ENCODE peak calls at places on chromosome 9, in four cellular contexts. X, Y, J and S are unnamed samples.

GRCh38 chr9:87498046-87498815 is 564 bp downstream of the DAPK1 start:
- DNase-seq in X (peak; percentile 58), Y (peak; percentile 75), J (peak; percentile 73), S (peak; percentile 88)

GRCh38 chr9:84811726-84812074 is 142.2 kb downstream of the NTRK2 start:
- DNase-seq in X (no peak), Y (no peak), J (no peak), S (no peak)

GRCh38 chr9:95028855-95029219 is 288.7 kb downstream of the FANCC start:
- DNase-seq in X (no peak), Y (no peak), J (no peak), S (no peak)

GRCh38 chr9:137240841-137241489 is at the start of gene TUBB4B:
- DNase-seq in X (peak; percentile 100), Y (peak; percentile 94), J (peak; percentile 99), S (peak; percentile 100)

GRCh38 chr9:4890929-4891328 is 94.1 kb upstream of the JAK2 start:
- DNase-seq in X (no peak), Y (no peak), J (no peak), S (no peak)

GRCh38 chr9:94872921-94873511 is 146.5 kb downstream of the AOPEP start:
- DNase-seq in X (no peak), Y (no peak), J (peak; percentile 66), S (no peak)

GRCh38 chr9:137756045-137756744 is 121.4 kb upstream of the CACNA1B start:
- DNase-seq in X (no peak), Y (no peak), J (no peak), S (no peak)

GRCh38 chr9:18442629-18443491 is 31.1 kb upstream of the ADAMTSL1 start:
- DNase-seq in X (peak; percentile 85), Y (peak; percentile 70), J (peak; percentile 73), S (peak; percentile 92)

GRCh38 chr9:131732061-131732526 is 7.8 kb downstream of the RAPGEF1 start:
- DNase-seq in X (no peak), Y (no peak), J (no peak), S (no peak)

GRCh38 chr9:109903515-109904138 is 123.6 kb downstream of the PALM2AKAP2 start:
- DNase-seq in X (peak; percentile 58), Y (peak; percentile 56), J (peak; percentile 86), S (peak; percentile 81)

GRCh38 chr9:116141864-116142561 is 11.6 kb upstream of the PAPPA start:
- DNase-seq in X (no peak), Y (no peak), J (peak; percentile 55), S (no peak)

GRCh38 chr9:21506910-21507795 is 25.0 kb upstream of the IFNE start:
- DNase-seq in X (no peak), Y (no peak), J (peak; percentile 96), S (peak; percentile 26)

GRCh38 chr9:34382054-34382453 is 5.4 kb upstream of the MYORG start:
- DNase-seq in X (peak; percentile 22), Y (no peak), J (no peak), S (no peak)

GRCh38 chr9:93189369-93190132 is 5.6 kb downstream of the WNK2 start:
- DNase-seq in X (no peak), Y (no peak), J (no peak), S (no peak)

GRCh38 chr9:35690447-35691324 is 961 bp upstream of the TPM2 start:
- DNase-seq in X (peak; percentile 66), Y (peak; percentile 84), J (peak; percentile 55), S (peak; percentile 85)

GRCh38 chr9:16410601-16411285 is 459.7 kb downstream of the BNC2 start:
- DNase-seq in X (no peak), Y (no peak), J (no peak), S (no peak)

GRCh38 chr9:92328225-92328624 is 2.5 kb downstream of the CENPP start:
- DNase-seq in X (no peak), Y (no peak), J (no peak), S (peak; percentile 50)

GRCh38 chr9:33498387-33498786 is 24.7 kb upstream of the NOL6 start:
- DNase-seq in X (no peak), Y (no peak), J (peak; percentile 54), S (no peak)

GRCh38 chr9:74358944-74359343 is 138.2 kb upstream of the RORB start:
- DNase-seq in X (no peak), Y (no peak), J (no peak), S (no peak)

GRCh38 chr9:70421272-70422180 is 7.1 kb upstream of the KLF9 start:
- DNase-seq in X (no peak), Y (peak; percentile 48), J (no peak), S (peak; percentile 19)

GRCh38 chr9:112784020-112784788 is 33.6 kb downstream of the SNX30 start:
- DNase-seq in X (peak; percentile 57), Y (peak; percentile 59), J (no peak), S (peak; percentile 79)

GRCh38 chr9:105425817-105426433 is 21.9 kb upstream of the FSD1L start:
- DNase-seq in X (no peak), Y (peak; percentile 28), J (peak; percentile 25), S (no peak)

GRCh38 chr9:78235771-78236510 is at the start of gene CEP78:
- DNase-seq in X (peak; percentile 93), Y (peak; percentile 92), J (peak; percentile 98), S (peak; percentile 98)

GRCh38 chr9:70902705-70903131 is 218.7 kb downstream of the TRPM3 start:
- DNase-seq in X (no peak), Y (no peak), J (peak; percentile 79), S (peak; percentile 20)

GRCh38 chr9:69376651-69377050 is 51.6 kb downstream of the ENTREP1 start:
- DNase-seq in X (no peak), Y (no peak), J (peak; percentile 57), S (peak; percentile 76)

GRCh38 chr9:18608371-18608770 is 134.4 kb downstream of the ADAMTSL1 start:
- DNase-seq in X (no peak), Y (no peak), J (no peak), S (no peak)

GRCh38 chr9:14515564-14516198 is 177.6 kb downstream of the ZDHHC21 start:
- DNase-seq in X (peak; percentile 83), Y (peak; percentile 73), J (peak; percentile 22), S (peak; percentile 84)

GRCh38 chr9:104872959-104873850 is 54.8 kb downstream of the ABCA1 start:
- DNase-seq in X (no peak), Y (no peak), J (peak; percentile 51), S (peak; percentile 73)

GRCh38 chr9:35651964-35652828 is 1.5 kb upstream of the SIT1 start:
- DNase-seq in X (no peak), Y (no peak), J (peak; percentile 95), S (no peak)

GRCh38 chr9:133236291-133237071 is 27.4 kb upstream of the OBP2B start:
- DNase-seq in X (peak; percentile 24), Y (no peak), J (no peak), S (no peak)

GRCh38 chr9:38039090-38039906 is 29.7 kb downstream of the SHB start:
- DNase-seq in X (no peak), Y (no peak), J (peak; percentile 54), S (peak; percentile 69)

GRCh38 chr9:38037981-38038306 is 31.1 kb downstream of the SHB start:
- DNase-seq in X (no peak), Y (no peak), J (no peak), S (no peak)

GRCh38 chr9:38041564-38042267 is 27.3 kb downstream of the SHB start:
- DNase-seq in X (no peak), Y (no peak), J (no peak), S (no peak)

GRCh38 chr9:38038307-38039089 is 30.5 kb downstream of the SHB start:
- DNase-seq in X (no peak), Y (no peak), J (no peak), S (peak; percentile 55)

GRCh38 chr9:38039907-38040682 is 28.9 kb downstream of the SHB start:
- DNase-seq in X (no peak), Y (no peak), J (peak; percentile 60), S (no peak)
- H3K79me2 ChIP-seq in X (no peaks in the 10 kb centered on the region), Y (peaks cover 31% of the 10 kb centered on the region), J (peaks cover 43% of the 10 kb centered on the region), S (peaks cover 96% of the 10 kb centered on the region)

DNA sequence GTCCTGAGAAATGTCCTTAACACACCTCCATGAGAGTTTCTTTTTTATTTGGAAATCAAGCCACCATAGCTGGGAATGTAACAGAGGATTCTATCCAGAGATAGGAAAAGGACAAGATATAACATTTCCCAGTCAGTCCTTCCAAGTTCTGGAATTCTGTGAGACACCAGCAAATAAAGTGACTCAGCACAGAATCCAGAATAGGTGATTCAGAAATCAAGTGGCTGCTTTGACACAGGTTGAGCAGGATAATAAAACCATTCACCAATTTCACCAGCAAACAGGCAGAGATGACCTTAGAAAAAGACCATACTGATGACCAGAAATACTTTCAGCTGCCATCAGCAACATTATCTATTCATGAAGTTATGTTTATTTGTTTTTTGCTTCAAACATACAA is 491.4 kb upstream of the TUSC1 start:
- DNase-seq in X (no peak), Y (no peak), J (no peak), S (peak; percentile 8)
- H2BK5ac ChIP-seq in X (no peak overlapping the region), Y (no peak overlapping the region), J (no peak overlapping the region), S (no peak overlapping the region)

GRCh38 chr9:627571-627970 is 213.9 kb upstream of the DMRT1 start:
- DNase-seq in X (no peak), Y (no peak), J (no peak), S (no peak)
- H3K79me2 ChIP-seq in X (no peaks in the 10 kb centered on the region), Y (no peaks in the 10 kb centered on the region), J (no peaks in the 10 kb centered on the region), S (no peaks in the 10 kb centered on the region)

GRCh38 chr9:20417695-20418094 is 204.6 kb downstream of the MLLT3 start:
- DNase-seq in X (no peak), Y (no peak), J (no peak), S (no peak)

GRCh38 chr9:20418485-20418884 is 203.8 kb downstream of the MLLT3 start:
- DNase-seq in X (no peak), Y (no peak), J (no peak), S (no peak)

GRCh38 chr9:20409321-20410092 is 212.8 kb downstream of the MLLT3 start:
- DNase-seq in X (no peak), Y (no peak), J (no peak), S (peak; percentile 4)

GRCh38 chr9:20419552-20419951 is 202.7 kb downstream of the MLLT3 start:
- DNase-seq in X (no peak), Y (no peak), J (no peak), S (no peak)

DNA sequence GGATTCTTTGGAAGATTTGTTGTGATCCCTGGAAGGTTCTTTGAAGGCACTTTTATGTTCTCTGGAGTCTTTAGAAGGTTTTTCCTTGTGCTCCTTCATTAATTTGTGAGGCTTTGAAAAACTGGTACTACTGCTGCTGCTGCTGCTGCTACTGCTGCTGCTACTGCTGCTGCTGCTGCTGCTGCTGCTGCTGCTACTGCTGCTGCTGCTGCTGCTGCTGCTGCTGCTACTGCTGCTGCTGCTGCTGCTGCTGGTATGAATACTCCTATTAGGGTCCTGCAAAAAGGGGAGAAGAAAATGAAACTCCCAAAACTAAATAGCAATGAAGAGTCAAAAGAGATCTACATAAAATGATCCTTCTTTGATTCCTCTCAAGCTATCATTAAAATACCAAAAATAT is 208.1 kb downstream of the MLLT3 start:
- DNase-seq in X (no peak), Y (no peak), J (no peak), S (no peak)
- H2BK5ac ChIP-seq in X (no peak overlapping the region), Y (no peak overlapping the region), J (no peak overlapping the region), S (no peak overlapping the region)